ENCODE peak calls at places on chromosome 3, in six cellular contexts. Q is posterior cingulate gyrus; B is activated CD4-positive, alpha-beta T cell treated with anti-CD3 and anti-CD28 coated beads, Interleukin-2, amount 50 U/mL, for 1 hour; P is GM23248; V is fibroblast of villous mesenchyme; W is stimulated activated CD8-positive, alpha-beta memory T cell treated with anti-CD3 and anti-CD28 coated beads, Interleukin-7, amount 100 ng/mL, for 24 hours. D is an unnamed sample.

GRCh38 chr3:4429648-4430350 is 37.3 kb downstream of the SUMF1 start:
- DNase-seq in B (no peak), V (no peak), W (no peak), Q (no peak), P (no peak), D (peak)

GRCh38 chr3:24551626-24552025 is 57.0 kb upstream of the THRB start:
- DNase-seq in W (no peak), V (no peak), Q (no peak), B (no peak), P (peak), D (no peak)

GRCh38 chr3:172213765-172214358 is 174.5 kb downstream of the FNDC3B start:
- DNase-seq in W (no peak), B (no peak), P (no peak), V (no peak), Q (no peak), D (no peak)

GRCh38 chr3:153977148-153977547 is 144.0 kb upstream of the ARHGEF26 start:
- DNase-seq in B (no peak), P (peak), V (no peak), W (no peak), Q (no peak), D (peak)

GRCh38 chr3:23650371-23651140 is 155.2 kb upstream of the UBE2E1 start:
- DNase-seq in W (no peak), B (no peak), V (peak), P (peak), Q (no peak), D (peak)

GRCh38 chr3:123834631-123835030 is 49.5 kb downstream of the MYLK start:
- DNase-seq in V (peak), Q (no peak), B (no peak), W (no peak), P (peak), D (peak)

GRCh38 chr3:56790016-56790950 is 11.5 kb downstream of the ARHGEF3 start:
- DNase-seq in P (no peak), B (no peak), Q (no peak), V (no peak), W (no peak), D (no peak)

GRCh38 chr3:186361612-186362408 is at the start of gene DGKG:
- DNase-seq in V (no peak), Q (peak), B (peak), W (no peak), P (peak), D (no peak)

GRCh38 chr3:54165865-54166264 is 43.5 kb downstream of the CACNA2D3 start:
- DNase-seq in V (no peak), W (no peak), Q (no peak), P (no peak), B (no peak), D (no peak)

GRCh38 chr3:133038731-133039398 is 674 bp downstream of the TMEM108 start:
- DNase-seq in B (no peak), Q (peak), V (no peak), W (no peak), P (peak), D (no peak)

D was measured in endothelial cell of umbilical vein.